ENCODE peak calls at places on chromosomes 3 and 15, in nine cellular contexts. K is AG08395; W is breast epithelium; P is fibroblast of the aortic adventitia; Z is activated T-cell treated with anti-CD3 and anti-CD28 coated beads, Interleukin-2, amount 50 U/mL, for 72 hours; R is activated T-helper 1 cell treated with anti-CD3 and anti-CD28 coated beads, Interleukin-12 subunit alpha, Interleukin-12 subunit beta, Interleukin-2, Interleukin-4 antibody, amounts not matched to agents 30 ng/mL and 10 ng/mL and 1 ng/mL, durations not matched to agents 14 hours and 24 hours and 36 hours; T is ascending aorta; H is stimulated activated CD4-positive, alpha-beta T cell treated with anti-CD3 and anti-CD28 coated beads, Interleukin-15, amount 100 ng/mL, for 24 hours; F is NCI-H1417. Q is an unnamed sample.

GRCh38 chr15:90264649-90265048 is 823 bp upstream of the NGRN start:
- DNase-seq in F (no peak), R (peak), H (peak), T (no peak), W (no peak), Z (peak), K (no peak), P (no peak), Q (no peak)

GRCh38 chr3:50503504-50503903 is at the start of gene CACNA2D2:
- DNase-seq in P (no peak), F (peak), H (peak), K (peak), Z (peak), R (peak), W (peak), T (peak), Q (peak)

GRCh38 chr15:60215225-60215963 is 182.4 kb downstream of the ANXA2 start:
- DNase-seq in K (no peak), R (no peak), W (no peak), H (no peak), T (no peak), P (no peak), Z (no peak), F (no peak), Q (peak)

GRCh38 chr3:110743202-110743601 is 328.4 kb upstream of the NECTIN3 start:
- DNase-seq in T (no peak), K (no peak), H (no peak), P (no peak), W (no peak), F (peak), R (no peak), Z (no peak), Q (peak)

GRCh38 chr3:114383875-114384557 is 90.2 kb downstream of the TIGIT start:
- DNase-seq in F (peak), K (peak), R (peak), H (peak), T (peak), W (peak), Z (peak), P (peak), Q (peak)

GRCh38 chr15:74835312-74835823 is 7.6 kb downstream of the ULK3 start:
- DNase-seq in P (peak), F (no peak), H (peak), K (peak), W (no peak), R (peak), Z (peak), T (no peak), Q (peak)

GRCh38 chr3:165636682-165637010 is 200.6 kb downstream of the BCHE start:
- DNase-seq in R (no peak), K (no peak), Z (no peak), P (no peak), W (no peak), H (no peak), T (no peak), F (no peak), Q (no peak)

GRCh38 chr3:21846976-21847375 is 96.0 kb upstream of the ZNF385D start:
- DNase-seq in K (peak), H (no peak), F (no peak), W (no peak), R (no peak), P (peak), Z (no peak), T (no peak), Q (no peak)

GRCh38 chr3:168141405-168141993 is 45.8 kb upstream of the GOLIM4 start:
- DNase-seq in R (no peak), K (no peak), W (no peak), F (no peak), T (no peak), P (no peak), H (no peak), Z (no peak), Q (peak)

GRCh38 chr3:141828487-141829284 is 47.8 kb upstream of the ATP1B3 start:
- DNase-seq in T (no peak), H (no peak), K (peak), P (peak), R (no peak), F (no peak), Z (no peak), W (peak), Q (no peak)

GRCh38 chr3:39290255-39290654 is 10.4 kb upstream of the CX3CR1 start:
- DNase-seq in H (no peak), P (peak), F (no peak), Z (no peak), T (no peak), W (no peak), R (no peak), K (no peak), Q (no peak)

GRCh38 chr3:23761440-23761896 is 44.3 kb upstream of the UBE2E1 start:
- DNase-seq in W (no peak), H (no peak), T (no peak), K (peak), F (no peak), Z (peak), R (no peak), P (peak), Q (peak)

GRCh38 chr3:190076138-190076537 is 44.6 kb downstream of the P3H2 start:
- DNase-seq in Z (no peak), F (no peak), H (no peak), P (peak), R (no peak), T (no peak), K (no peak), W (no peak), Q (no peak)

GRCh38 chr3:8800016-8800415 is 30.6 kb upstream of the OXTR start:
- DNase-seq in T (no peak), R (no peak), W (no peak), H (no peak), F (no peak), P (peak), K (no peak), Z (no peak), Q (no peak)

GRCh38 chr3:15014606-15015328 is 50.3 kb downstream of the MRPS25 start:
- DNase-seq in R (no peak), F (no peak), K (no peak), Z (no peak), P (no peak), T (no peak), H (no peak), W (no peak), Q (no peak)

GRCh38 chr15:29593086-29593485 is 229.2 kb downstream of the TJP1 start:
- DNase-seq in H (no peak), W (no peak), F (no peak), P (no peak), Z (no peak), R (no peak), K (no peak), T (no peak), Q (no peak)

GRCh38 chr3:34102290-34102689 is 303.9 kb downstream of the PDCD6IP start:
- DNase-seq in F (no peak), R (no peak), W (no peak), H (no peak), Z (no peak), T (no peak), P (no peak), K (no peak), Q (no peak)

Q was measured in mesendoderm.